ENCODE peak calls at places on chromosomes 13 and 19, in four cellular contexts. One of them, this sample, is unnamed. For H3K79me2, the result is how much of the 10 kb centered on the place peaks cover.

GRCh38 chr13:77902319-77902963 is 16.2 kb downstream of the EDNRB start:
- DNase-seq in GM12878: no peak
- DNase-seq in K562: no peak
- DNase-seq in H1: no peak
- DNase-seq in this sample: no peak

GRCh38 chr19:44671400-44671799 is at the start of gene CEACAM19:
- DNase-seq in GM12878: no peak
- DNase-seq in K562: no peak
- DNase-seq in H1: no peak
- DNase-seq in this sample: no peak

GRCh38 chr19:19591133-19591825 is 27.2 kb downstream of the PBX4 start:
- DNase-seq in GM12878: peak
- DNase-seq in K562: no peak
- DNase-seq in H1: peak
- DNase-seq in this sample: peak

GRCh38 chr13:100875392-100876043 is 200.9 kb upstream of the TMTC4 start:
- DNase-seq in GM12878: peak
- DNase-seq in K562: no peak
- DNase-seq in H1: no peak
- DNase-seq in this sample: no peak

GRCh38 chr19:6034512-6034911 is 56.6 kb upstream of the RANBP3 start:
- DNase-seq in GM12878: no peak
- DNase-seq in K562: no peak
- DNase-seq in H1: no peak
- DNase-seq in this sample: no peak

GRCh38 chr13:49246850-49247721 is 639 bp upstream of the CDADC1 start:
- DNase-seq in GM12878: no peak
- DNase-seq in K562: peak
- DNase-seq in H1: no peak
- DNase-seq in this sample: no peak

GRCh38 chr13:24161010-24161775 is 673 bp downstream of the SPATA13 start:
- DNase-seq in GM12878: no peak
- DNase-seq in K562: no peak
- DNase-seq in H1: no peak
- DNase-seq in this sample: peak

GRCh38 chr19:31639306-31639705 is 290.1 kb upstream of the TSHZ3 start:
- DNase-seq in GM12878: no peak
- DNase-seq in K562: no peak
- DNase-seq in H1: no peak
- DNase-seq in this sample: no peak

GRCh38 chr19:17234911-17235617 is 9.0 kb downstream of the OCEL1 start:
- DNase-seq in GM12878: no peak
- DNase-seq in K562: peak
- DNase-seq in H1: no peak
- DNase-seq in this sample: no peak

GRCh38 chr13:85266771-85267170 is 532.4 kb downstream of the SLITRK6 start:
- DNase-seq in GM12878: no peak
- DNase-seq in K562: no peak
- DNase-seq in H1: no peak
- DNase-seq in this sample: no peak

GRCh38 chr19:1648156-1648925 is 4.1 kb downstream of the TCF3 start:
- DNase-seq in GM12878: peak
- DNase-seq in K562: no peak
- DNase-seq in H1: no peak
- DNase-seq in this sample: no peak

GRCh38 chr13:28099396-28100148 is 804 bp downstream of the FLT3 start:
- DNase-seq in GM12878: no peak
- DNase-seq in K562: no peak
- DNase-seq in H1: no peak
- DNase-seq in this sample: no peak

GRCh38 chr13:42722883-42723539 is 58.4 kb upstream of the FAM216B start:
- DNase-seq in GM12878: no peak
- DNase-seq in K562: no peak
- DNase-seq in H1: no peak
- DNase-seq in this sample: no peak

GRCh38 chr19:49664171-49665070 is 1.2 kb downstream of the IRF3 start:
- DNase-seq in GM12878: no peak
- DNase-seq in K562: peak
- DNase-seq in H1: peak
- DNase-seq in this sample: peak

GRCh38 chr13:90492872-90493271 is 854.6 kb upstream of the MIR17HG start:
- DNase-seq in GM12878: no peak
- DNase-seq in K562: peak
- DNase-seq in H1: no peak
- DNase-seq in this sample: no peak

GRCh38 chr19:1074512-1075283 is 7.7 kb downstream of the ARHGAP45 start:
- DNase-seq in GM12878: no peak
- DNase-seq in K562: peak
- DNase-seq in H1: no peak
- DNase-seq in this sample: no peak

GRCh38 chr19:3855321-3855720 is 13.5 kb downstream of the ZFR2 start:
- DNase-seq in GM12878: no peak
- DNase-seq in K562: no peak
- DNase-seq in H1: no peak
- DNase-seq in this sample: peak

GRCh38 chr13:39952244-39953233 is 297.1 kb downstream of the COG6 start:
- DNase-seq in GM12878: no peak
- DNase-seq in K562: no peak
- DNase-seq in H1: no peak
- DNase-seq in this sample: no peak

GRCh38 chr13:20305587-20305986 is 73.5 kb upstream of the GJB6 start:
- DNase-seq in GM12878: no peak
- DNase-seq in K562: no peak
- DNase-seq in H1: no peak
- DNase-seq in this sample: no peak

GRCh38 chr13:24693862-24694471 is 13.8 kb downstream of the ATP12A start:
- DNase-seq in GM12878: no peak
- DNase-seq in K562: peak
- DNase-seq in H1: no peak
- DNase-seq in this sample: peak

GRCh38 chr19:5447700-5448311 is 7.4 kb upstream of the ZNRF4 start:
- DNase-seq in GM12878: no peak
- DNase-seq in K562: no peak
- DNase-seq in H1: no peak
- DNase-seq in this sample: no peak

GRCh38 chr19:12884926-12885748 is 1.9 kb downstream of the KLF1 start:
- DNase-seq in GM12878: peak
- DNase-seq in K562: peak
- DNase-seq in H1: peak
- DNase-seq in this sample: peak

GRCh38 chr19:19385131-19385899 is 20.2 kb upstream of the GATAD2A start:
- DNase-seq in GM12878: peak
- DNase-seq in K562: peak
- DNase-seq in H1: peak
- DNase-seq in this sample: peak

GRCh38 chr13:90511903-90512302 is 835.6 kb upstream of the MIR17HG start:
- DNase-seq in GM12878: no peak
- DNase-seq in K562: no peak
- DNase-seq in H1: no peak
- DNase-seq in this sample: no peak

GRCh38 chr13:112065521-112065866 is 1.5 kb upstream of the SOX1 start:
- DNase-seq in GM12878: no peak
- DNase-seq in K562: no peak
- DNase-seq in H1: no peak
- DNase-seq in this sample: no peak

GRCh38 chr13:110915874-110916670 is 1.2 kb upstream of the ANKRD10 start:
- DNase-seq in GM12878: no peak
- DNase-seq in K562: no peak
- DNase-seq in H1: no peak
- DNase-seq in this sample: peak

GRCh38 chr13:111117289-111117688 is 2.2 kb downstream of the ARHGEF7 start:
- DNase-seq in GM12878: no peak
- DNase-seq in K562: no peak
- DNase-seq in H1: no peak
- DNase-seq in this sample: no peak

GRCh38 chr19:46818812-46819211 is 30.4 kb upstream of the SLC1A5 start:
- DNase-seq in GM12878: no peak
- DNase-seq in K562: peak
- DNase-seq in H1: no peak
- DNase-seq in this sample: peak

GRCh38 chr13:97279913-97280312 is 57.8 kb downstream of the MBNL2 start:
- DNase-seq in GM12878: no peak
- DNase-seq in K562: no peak
- DNase-seq in H1: no peak
- DNase-seq in this sample: no peak

GRCh38 chr13:95496485-95496884 is 56.0 kb upstream of the CLDN10 start:
- DNase-seq in GM12878: no peak
- DNase-seq in K562: no peak
- DNase-seq in H1: no peak
- DNase-seq in this sample: no peak

GRCh38 chr13:95498886-95499285 is 53.6 kb upstream of the CLDN10 start:
- DNase-seq in GM12878: no peak
- DNase-seq in K562: no peak
- DNase-seq in H1: no peak
- DNase-seq in this sample: no peak

GRCh38 chr13:95492044-95492801 is 60.3 kb upstream of the CLDN10 start:
- DNase-seq in GM12878: no peak
- DNase-seq in K562: no peak
- DNase-seq in H1: no peak
- DNase-seq in this sample: no peak

GRCh38 chr13:95497307-95497943 is 55.1 kb upstream of the CLDN10 start:
- DNase-seq in GM12878: no peak
- DNase-seq in K562: no peak
- DNase-seq in H1: no peak
- DNase-seq in this sample: no peak

DNA sequence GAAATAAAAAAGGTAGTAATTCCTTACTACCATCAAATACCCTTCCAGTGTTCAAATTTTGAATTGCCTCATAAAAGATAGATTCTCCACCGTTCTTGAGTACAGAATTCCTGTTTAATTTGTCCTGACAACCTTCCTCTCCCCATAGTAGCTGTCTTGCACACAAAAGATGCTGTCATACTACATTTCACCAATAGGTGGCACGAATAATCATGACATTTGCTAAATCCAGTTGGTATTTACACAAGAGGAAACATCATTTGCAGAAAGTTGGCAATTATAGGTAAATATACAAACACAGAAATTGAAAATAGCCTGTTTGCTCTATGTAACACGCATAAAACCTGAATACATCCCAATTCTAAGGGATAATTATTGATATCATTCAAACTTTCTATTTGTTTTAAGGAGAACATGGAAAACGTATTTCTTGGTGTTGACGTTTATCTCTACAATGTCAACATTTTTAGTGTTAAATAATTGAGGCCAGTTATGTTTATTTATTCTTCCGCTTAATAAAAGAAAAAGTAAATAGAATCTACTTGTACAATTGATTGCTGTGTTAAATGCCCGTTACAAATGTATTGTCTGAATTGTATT is 58.3 kb upstream of the CLDN10 start:
- DNase-seq in GM12878: no peak
- DNase-seq in K562: peak
- DNase-seq in H1: no peak
- DNase-seq in this sample: peak
- TF ChIP-seq YY1 in GM12878: no peak
- TF ChIP-seq YY1 in K562: no peak
- TF ChIP-seq YY1 in H1: no peak
- TF ChIP-seq YY1 in this sample: no peak

GRCh38 chr13:35566340-35566739 is 89.9 kb upstream of the MAB21L1 start:
- DNase-seq in GM12878: no peak
- DNase-seq in K562: no peak
- DNase-seq in H1: no peak
- DNase-seq in this sample: no peak
- H3K79me2 ChIP-seq in GM12878: under half
- H3K79me2 ChIP-seq in K562: under half
- H3K79me2 ChIP-seq in H1: under half
- H3K79me2 ChIP-seq in this sample: under half

GRCh38 chr13:109784590-109785140 is 1.7 kb downstream of the IRS2 start:
- DNase-seq in GM12878: no peak
- DNase-seq in K562: no peak
- DNase-seq in H1: no peak
- DNase-seq in this sample: no peak
- TF ChIP-seq KDM1A in GM12878: no peak
- TF ChIP-seq KDM1A in K562: no peak
- TF ChIP-seq KDM1A in H1: no peak
- TF ChIP-seq KDM1A in this sample: no peak

GRCh38 chr19:15250635-15250993 is 18.4 kb upstream of the EPHX3 start:
- DNase-seq in GM12878: no peak
- DNase-seq in K562: no peak
- DNase-seq in H1: no peak
- DNase-seq in this sample: no peak

GRCh38 chr19:15253076-15253475 is 20.8 kb upstream of the EPHX3 start:
- DNase-seq in GM12878: no peak
- DNase-seq in K562: no peak
- DNase-seq in H1: no peak
- DNase-seq in this sample: no peak

GRCh38 chr19:15251010-15251748 is 18.9 kb upstream of the EPHX3 start:
- DNase-seq in GM12878: no peak
- DNase-seq in K562: no peak
- DNase-seq in H1: no peak
- DNase-seq in this sample: no peak

GRCh38 chr19:15252398-15253018 is 20.3 kb upstream of the EPHX3 start:
- DNase-seq in GM12878: no peak
- DNase-seq in K562: no peak
- DNase-seq in H1: no peak
- DNase-seq in this sample: no peak

DNA sequence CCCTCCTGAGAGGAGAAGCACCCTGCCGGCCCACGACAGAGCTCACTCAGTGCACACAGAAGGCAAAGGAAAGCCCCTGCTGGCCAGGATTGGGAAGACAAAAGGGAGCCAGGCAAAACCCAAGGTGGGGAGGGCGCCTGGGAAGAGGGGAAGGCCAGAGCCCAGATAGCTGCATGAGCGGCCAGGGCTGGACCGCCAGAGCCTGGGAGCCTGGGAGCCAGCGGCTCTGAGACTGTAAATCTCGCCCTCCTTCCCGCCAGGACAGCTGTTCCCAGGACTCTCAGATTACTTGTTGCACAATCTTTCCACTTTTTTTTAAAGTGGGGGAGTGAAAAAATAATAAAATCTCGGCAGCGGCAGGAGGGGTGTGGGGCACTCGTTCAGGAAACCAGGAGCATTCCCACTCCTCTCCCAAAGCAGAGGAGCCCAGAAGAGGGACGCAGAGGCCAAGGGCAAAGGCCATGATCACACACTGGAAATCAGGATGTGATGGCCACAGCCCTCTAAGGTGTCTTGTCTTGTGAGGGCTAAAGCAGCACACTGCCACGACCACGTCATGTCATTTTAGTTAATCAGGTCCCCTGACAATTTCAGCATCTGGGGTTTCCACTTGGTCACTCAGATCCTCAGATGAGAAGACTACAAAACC is 19.6 kb upstream of the EPHX3 start:
- DNase-seq in GM12878: no peak
- DNase-seq in K562: peak
- DNase-seq in H1: peak
- DNase-seq in this sample: peak
- TF ChIP-seq YY1 in GM12878: no peak
- TF ChIP-seq YY1 in K562: no peak
- TF ChIP-seq YY1 in H1: no peak
- TF ChIP-seq YY1 in this sample: no peak

GRCh38 chr13:29537736-29538624 is 57.5 kb downstream of the SLC7A1 start:
- DNase-seq in GM12878: no peak
- DNase-seq in K562: no peak
- DNase-seq in H1: no peak
- DNase-seq in this sample: no peak
- H3K79me2 ChIP-seq in GM12878: under half
- H3K79me2 ChIP-seq in K562: under half
- H3K79me2 ChIP-seq in H1: half or more
- H3K79me2 ChIP-seq in this sample: under half

This sample was measured in HepG2.